ENCODE peak calls at places on chromosomes 13 and 19, in seven cellular contexts. One of them, this sample, is unnamed. For H3K4me1, the result is how much of the 10 kb centered on the place peaks cover.

GRCh38 chr19:28737021-28737525 is 475.9 kb downstream of the UQCRFS1 start:
- DNase-seq in hepatocyte: peak
- DNase-seq in right atrium auricular region: no peak
- DNase-seq in IMR-90: peak
- DNase-seq in psoas muscle: no peak
- DNase-seq in uterus: no peak
- DNase-seq in heart left ventricle: no peak
- DNase-seq in this sample: no peak

GRCh38 chr13:75489502-75490263 is 7.7 kb upstream of the TBC1D4 start:
- DNase-seq in hepatocyte: peak
- DNase-seq in right atrium auricular region: no peak
- DNase-seq in psoas muscle: no peak
- DNase-seq in heart left ventricle: no peak
- DNase-seq in IMR-90: peak
- DNase-seq in uterus: no peak
- DNase-seq in this sample: no peak

GRCh38 chr19:1860133-1860775 is 3.1 kb downstream of the KLF16 start:
- DNase-seq in heart left ventricle: peak
- DNase-seq in uterus: peak
- DNase-seq in right atrium auricular region: no peak
- DNase-seq in IMR-90: peak
- DNase-seq in hepatocyte: peak
- DNase-seq in psoas muscle: no peak
- DNase-seq in this sample: no peak

GRCh38 chr19:41324921-41325639 is 15.1 kb downstream of the CCDC97 start:
- DNase-seq in hepatocyte: peak
- DNase-seq in uterus: peak
- DNase-seq in right atrium auricular region: peak
- DNase-seq in psoas muscle: peak
- DNase-seq in IMR-90: peak
- DNase-seq in heart left ventricle: peak
- DNase-seq in this sample: peak

GRCh38 chr13:111845621-111846351 is 221.2 kb upstream of the SOX1 start:
- DNase-seq in IMR-90: no peak
- DNase-seq in psoas muscle: no peak
- DNase-seq in hepatocyte: no peak
- DNase-seq in uterus: no peak
- DNase-seq in right atrium auricular region: peak
- DNase-seq in heart left ventricle: no peak
- DNase-seq in this sample: no peak

GRCh38 chr19:16368385-16369305 is 44.0 kb downstream of the KLF2 start:
- DNase-seq in IMR-90: no peak
- DNase-seq in right atrium auricular region: no peak
- DNase-seq in uterus: no peak
- DNase-seq in psoas muscle: peak
- DNase-seq in hepatocyte: peak
- DNase-seq in heart left ventricle: no peak
- DNase-seq in this sample: no peak

GRCh38 chr13:21014139-21014665 is 47.2 kb downstream of the LATS2 start:
- DNase-seq in hepatocyte: peak
- DNase-seq in psoas muscle: no peak
- DNase-seq in uterus: no peak
- DNase-seq in heart left ventricle: no peak
- DNase-seq in right atrium auricular region: no peak
- DNase-seq in IMR-90: no peak
- DNase-seq in this sample: no peak

GRCh38 chr19:52442179-52442578 is 11.2 kb upstream of the ZNF578 start:
- DNase-seq in psoas muscle: no peak
- DNase-seq in hepatocyte: no peak
- DNase-seq in uterus: no peak
- DNase-seq in heart left ventricle: no peak
- DNase-seq in IMR-90: no peak
- DNase-seq in right atrium auricular region: no peak
- DNase-seq in this sample: no peak

GRCh38 chr13:49585220-49586157 is at the start of gene RCBTB1:
- DNase-seq in IMR-90: peak
- DNase-seq in heart left ventricle: peak
- DNase-seq in hepatocyte: peak
- DNase-seq in right atrium auricular region: peak
- DNase-seq in uterus: peak
- DNase-seq in psoas muscle: peak
- DNase-seq in this sample: peak

GRCh38 chr19:342128-342455 is 2.5 kb downstream of the MIER2 start:
- DNase-seq in IMR-90: no peak
- DNase-seq in uterus: no peak
- DNase-seq in hepatocyte: no peak
- DNase-seq in psoas muscle: no peak
- DNase-seq in right atrium auricular region: no peak
- DNase-seq in heart left ventricle: no peak
- DNase-seq in this sample: no peak

GRCh38 chr19:21052902-21053301 is 29.1 kb upstream of the ZNF714 start:
- DNase-seq in hepatocyte: no peak
- DNase-seq in psoas muscle: no peak
- DNase-seq in IMR-90: no peak
- DNase-seq in heart left ventricle: no peak
- DNase-seq in right atrium auricular region: no peak
- DNase-seq in uterus: no peak
- DNase-seq in this sample: no peak

GRCh38 chr13:41463823-41464602 is 6.7 kb downstream of the RGCC start:
- DNase-seq in heart left ventricle: no peak
- DNase-seq in hepatocyte: no peak
- DNase-seq in right atrium auricular region: no peak
- DNase-seq in uterus: no peak
- DNase-seq in IMR-90: no peak
- DNase-seq in psoas muscle: no peak
- DNase-seq in this sample: no peak

GRCh38 chr13:38361551-38362262 is 12.1 kb downstream of the UFM1 start:
- DNase-seq in hepatocyte: no peak
- DNase-seq in psoas muscle: no peak
- DNase-seq in uterus: no peak
- DNase-seq in heart left ventricle: no peak
- DNase-seq in IMR-90: no peak
- DNase-seq in right atrium auricular region: no peak
- DNase-seq in this sample: no peak

GRCh38 chr13:38358703-38359102 is 9.1 kb downstream of the UFM1 start:
- DNase-seq in hepatocyte: no peak
- DNase-seq in psoas muscle: no peak
- DNase-seq in right atrium auricular region: no peak
- DNase-seq in IMR-90: no peak
- DNase-seq in uterus: no peak
- DNase-seq in heart left ventricle: no peak
- DNase-seq in this sample: no peak

GRCh38 chr13:38366954-38367645 is 17.4 kb downstream of the UFM1 start:
- DNase-seq in hepatocyte: no peak
- DNase-seq in heart left ventricle: no peak
- DNase-seq in uterus: no peak
- DNase-seq in right atrium auricular region: no peak
- DNase-seq in psoas muscle: no peak
- DNase-seq in IMR-90: peak
- DNase-seq in this sample: no peak

GRCh38 chr13:38369058-38369457 is 19.4 kb downstream of the UFM1 start:
- DNase-seq in heart left ventricle: no peak
- DNase-seq in right atrium auricular region: no peak
- DNase-seq in uterus: no peak
- DNase-seq in psoas muscle: no peak
- DNase-seq in hepatocyte: no peak
- DNase-seq in IMR-90: no peak
- DNase-seq in this sample: no peak

GRCh38 chr13:38363219-38363618 is 13.6 kb downstream of the UFM1 start:
- DNase-seq in heart left ventricle: no peak
- DNase-seq in psoas muscle: no peak
- DNase-seq in uterus: no peak
- DNase-seq in hepatocyte: no peak
- DNase-seq in IMR-90: no peak
- DNase-seq in right atrium auricular region: no peak
- DNase-seq in this sample: no peak
- H3K4me1 ChIP-seq in heart left ventricle: under half
- H3K4me1 ChIP-seq in psoas muscle: under half
- H3K4me1 ChIP-seq in uterus: under half
- H3K4me1 ChIP-seq in hepatocyte: under half
- H3K4me1 ChIP-seq in IMR-90: under half
- H3K4me1 ChIP-seq in right atrium auricular region: under half
- H3K4me1 ChIP-seq in this sample: under half

GRCh38 chr13:50990050-50990449 is 80.5 kb downstream of the RNASEH2B start:
- DNase-seq in right atrium auricular region: no peak
- DNase-seq in uterus: no peak
- DNase-seq in IMR-90: no peak
- DNase-seq in heart left ventricle: no peak
- DNase-seq in hepatocyte: no peak
- DNase-seq in psoas muscle: no peak
- DNase-seq in this sample: no peak
- H3K27ac ChIP-seq in right atrium auricular region: no peak
- H3K27ac ChIP-seq in uterus: peak
- H3K27ac ChIP-seq in IMR-90: no peak
- H3K27ac ChIP-seq in heart left ventricle: no peak
- H3K27ac ChIP-seq in hepatocyte: no peak
- H3K27ac ChIP-seq in psoas muscle: no peak
- H3K27ac ChIP-seq in this sample: no peak

GRCh38 chr13:110062777-110063442 is 244.0 kb downstream of the COL4A1 start:
- DNase-seq in uterus: no peak
- DNase-seq in psoas muscle: no peak
- DNase-seq in right atrium auricular region: no peak
- DNase-seq in hepatocyte: no peak
- DNase-seq in IMR-90: no peak
- DNase-seq in heart left ventricle: no peak
- DNase-seq in this sample: no peak

GRCh38 chr13:110062077-110062776 is 244.7 kb downstream of the COL4A1 start:
- DNase-seq in IMR-90: peak
- DNase-seq in right atrium auricular region: no peak
- DNase-seq in uterus: no peak
- DNase-seq in heart left ventricle: peak
- DNase-seq in psoas muscle: peak
- DNase-seq in hepatocyte: no peak
- DNase-seq in this sample: no peak

GRCh38 chr13:110065780-110066179 is 241.2 kb downstream of the COL4A1 start:
- DNase-seq in psoas muscle: no peak
- DNase-seq in hepatocyte: no peak
- DNase-seq in heart left ventricle: no peak
- DNase-seq in right atrium auricular region: no peak
- DNase-seq in IMR-90: no peak
- DNase-seq in uterus: no peak
- DNase-seq in this sample: no peak

GRCh38 chr13:110063490-110063889 is 243.5 kb downstream of the COL4A1 start:
- DNase-seq in psoas muscle: no peak
- DNase-seq in right atrium auricular region: no peak
- DNase-seq in IMR-90: no peak
- DNase-seq in hepatocyte: no peak
- DNase-seq in uterus: no peak
- DNase-seq in heart left ventricle: no peak
- DNase-seq in this sample: no peak

GRCh38 chr13:110064022-110064421 is 242.9 kb downstream of the COL4A1 start:
- DNase-seq in heart left ventricle: no peak
- DNase-seq in psoas muscle: no peak
- DNase-seq in hepatocyte: no peak
- DNase-seq in IMR-90: no peak
- DNase-seq in uterus: no peak
- DNase-seq in right atrium auricular region: no peak
- DNase-seq in this sample: no peak
- H3K4me3 ChIP-seq in heart left ventricle: no peak
- H3K4me3 ChIP-seq in psoas muscle: no peak
- H3K4me3 ChIP-seq in hepatocyte: no peak
- H3K4me3 ChIP-seq in IMR-90: no peak
- H3K4me3 ChIP-seq in uterus: no peak
- H3K4me3 ChIP-seq in right atrium auricular region: no peak
- H3K4me3 ChIP-seq in this sample: no peak

GRCh38 chr19:44846455-44847143 is 502 bp downstream of the NECTIN2 start:
- DNase-seq in IMR-90: no peak
- DNase-seq in uterus: peak
- DNase-seq in heart left ventricle: peak
- DNase-seq in psoas muscle: peak
- DNase-seq in hepatocyte: peak
- DNase-seq in right atrium auricular region: no peak
- DNase-seq in this sample: no peak

GRCh38 chr19:44848036-44848804 is 2.1 kb downstream of the NECTIN2 start:
- DNase-seq in IMR-90: peak
- DNase-seq in psoas muscle: no peak
- DNase-seq in uterus: peak
- DNase-seq in heart left ventricle: peak
- DNase-seq in hepatocyte: peak
- DNase-seq in right atrium auricular region: peak
- DNase-seq in this sample: no peak

GRCh38 chr19:44845612-44846454 is at the start of gene NECTIN2:
- DNase-seq in IMR-90: peak
- DNase-seq in psoas muscle: peak
- DNase-seq in hepatocyte: peak
- DNase-seq in right atrium auricular region: peak
- DNase-seq in heart left ventricle: peak
- DNase-seq in uterus: peak
- DNase-seq in this sample: peak

GRCh38 chr19:44848805-44849457 is 2.8 kb downstream of the NECTIN2 start:
- DNase-seq in right atrium auricular region: no peak
- DNase-seq in uterus: peak
- DNase-seq in hepatocyte: peak
- DNase-seq in IMR-90: no peak
- DNase-seq in psoas muscle: no peak
- DNase-seq in heart left ventricle: peak
- DNase-seq in this sample: no peak

GRCh38 chr19:44847144-44848035 is 1.3 kb downstream of the NECTIN2 start:
- DNase-seq in IMR-90: peak
- DNase-seq in heart left ventricle: peak
- DNase-seq in uterus: peak
- DNase-seq in psoas muscle: peak
- DNase-seq in right atrium auricular region: peak
- DNase-seq in hepatocyte: peak
- DNase-seq in this sample: peak
- H3K4me1 ChIP-seq in IMR-90: under half
- H3K4me1 ChIP-seq in heart left ventricle: under half
- H3K4me1 ChIP-seq in uterus: under half
- H3K4me1 ChIP-seq in psoas muscle: under half
- H3K4me1 ChIP-seq in right atrium auricular region: half or more
- H3K4me1 ChIP-seq in hepatocyte: under half
- H3K4me1 ChIP-seq in this sample: under half

GRCh38 chr19:39146091-39146490 is 20.5 kb downstream of the PAK4 start:
- DNase-seq in IMR-90: no peak
- DNase-seq in psoas muscle: no peak
- DNase-seq in right atrium auricular region: no peak
- DNase-seq in hepatocyte: no peak
- DNase-seq in heart left ventricle: no peak
- DNase-seq in uterus: no peak
- DNase-seq in this sample: no peak
- H3K27ac ChIP-seq in IMR-90: no peak
- H3K27ac ChIP-seq in psoas muscle: no peak
- H3K27ac ChIP-seq in right atrium auricular region: peak
- H3K27ac ChIP-seq in hepatocyte: peak
- H3K27ac ChIP-seq in heart left ventricle: peak
- H3K27ac ChIP-seq in uterus: peak
- H3K27ac ChIP-seq in this sample: peak

GRCh38 chr19:18699403-18700054 is 16.0 kb downstream of the CRTC1 start:
- DNase-seq in IMR-90: no peak
- DNase-seq in uterus: no peak
- DNase-seq in hepatocyte: no peak
- DNase-seq in heart left ventricle: no peak
- DNase-seq in psoas muscle: no peak
- DNase-seq in right atrium auricular region: no peak
- DNase-seq in this sample: no peak
- H3K4me3 ChIP-seq in IMR-90: no peak
- H3K4me3 ChIP-seq in uterus: no peak
- H3K4me3 ChIP-seq in hepatocyte: no peak
- H3K4me3 ChIP-seq in heart left ventricle: no peak
- H3K4me3 ChIP-seq in psoas muscle: no peak
- H3K4me3 ChIP-seq in right atrium auricular region: no peak
- H3K4me3 ChIP-seq in this sample: no peak

GRCh38 chr13:93262729-93263128 is 36.1 kb downstream of the GPC6 start:
- DNase-seq in psoas muscle: no peak
- DNase-seq in hepatocyte: no peak
- DNase-seq in IMR-90: peak
- DNase-seq in right atrium auricular region: no peak
- DNase-seq in uterus: no peak
- DNase-seq in heart left ventricle: no peak
- DNase-seq in this sample: no peak
- H3K4me1 ChIP-seq in psoas muscle: under half
- H3K4me1 ChIP-seq in hepatocyte: under half
- H3K4me1 ChIP-seq in IMR-90: under half
- H3K4me1 ChIP-seq in right atrium auricular region: under half
- H3K4me1 ChIP-seq in uterus: under half
- H3K4me1 ChIP-seq in heart left ventricle: under half
- H3K4me1 ChIP-seq in this sample: under half

This sample was measured in ascending aorta.